ENCODE peak calls at places on chromosomes 4 and X, in seven cellular contexts. G is A549, L is stomach, T is ovary, W is H1, S is transverse colon, M is esophagus muscularis mucosa. D is an unnamed sample.

GRCh38 chrX:23756165-23756564 is 13.1 kb upstream of the ACOT9 start:
- DNase-seq in G (peak; percentile 73), L (peak; percentile 63), T (no peak), W (peak; percentile 61), S (peak; percentile 70), M (no peak), D (peak; percentile 63)

GRCh38 chr4:120850048-120850599 is 72.4 kb downstream of the PRDM5 start:
- DNase-seq in G (no peak), L (no peak), T (no peak), W (no peak), S (no peak), M (no peak), D (no peak)

GRCh38 chr4:29762151-29762550 is 958.0 kb upstream of the PCDH7 start:
- DNase-seq in G (no peak), L (no peak), T (no peak), W (no peak), S (no peak), M (no peak), D (no peak)

GRCh38 chrX:6005856-6006255 is 222.8 kb downstream of the NLGN4X start:
- DNase-seq in G (no peak), L (no peak), T (no peak), W (no peak), S (no peak), M (no peak), D (no peak)

GRCh38 chr4:168674077-168674747 is 177.4 kb downstream of the PALLD start:
- DNase-seq in G (peak; percentile 18), L (no peak), T (no peak), W (no peak), S (no peak), M (no peak), D (no peak)

GRCh38 chr4:30716158-30716557 is 4.0 kb upstream of the PCDH7 start:
- DNase-seq in G (peak; percentile 14), L (no peak), T (no peak), W (no peak), S (no peak), M (no peak), D (no peak)

GRCh38 chrX:34300871-34301270 is 168.8 kb upstream of the FAM47A start:
- DNase-seq in G (peak; percentile 53), L (no peak), T (no peak), W (no peak), S (no peak), M (no peak), D (no peak)

GRCh38 chr4:168499241-168499640 is 2.4 kb downstream of the PALLD start:
- DNase-seq in G (no peak), L (no peak), T (no peak), W (no peak), S (no peak), M (peak; percentile 4), D (no peak)

GRCh38 chrX:1421433-1422134 is 29.7 kb upstream of the SLC25A6 start:
- DNase-seq in G (peak; percentile 64), L (no peak), T (peak; percentile 26), W (no peak), S (no peak), M (no peak), D (no peak)

GRCh38 chrX:63784902-63785692 is at the start of gene ARHGEF9:
- DNase-seq in G (no peak), L (peak; percentile 26), T (peak; percentile 65), W (peak; percentile 71), S (peak; percentile 16), M (no peak), D (peak; percentile 4)

GRCh38 chrX:1885116-1885515 is 270.3 kb downstream of the ASMT start:
- DNase-seq in G (no peak), L (no peak), T (no peak), W (no peak), S (no peak), M (no peak), D (no peak)

GRCh38 chr4:86935833-86936721 is 1.3 kb downstream of the AFF1 start:
- DNase-seq in G (peak; percentile 82), L (peak; percentile 68), T (peak; percentile 54), W (peak; percentile 73), S (peak; percentile 87), M (peak; percentile 95), D (peak; percentile 15)

GRCh38 chr4:140083320-140083719 is 70.7 kb downstream of the MAML3 start:
- DNase-seq in G (no peak), L (no peak), T (no peak), W (no peak), S (no peak), M (no peak), D (no peak)

GRCh38 chr4:151325320-151326246 is at the start of gene SH3D19:
- DNase-seq in G (peak; percentile 84), L (peak; percentile 75), T (peak; percentile 81), W (peak; percentile 75), S (peak; percentile 88), M (peak; percentile 93), D (peak; percentile 23)

GRCh38 chr4:19850909-19851308 is 400.8 kb upstream of the SLIT2 start:
- DNase-seq in G (peak; percentile 1), L (no peak), T (no peak), W (no peak), S (no peak), M (no peak), D (no peak)

GRCh38 chr4:48557478-48557877 is 67.4 kb downstream of the ZAR1 start:
- DNase-seq in G (peak; percentile 28), L (no peak), T (no peak), W (no peak), S (no peak), M (no peak), D (no peak)

GRCh38 chrX:141176586-141177451 is at the start of gene LDOC1:
- DNase-seq in G (peak; percentile 90), L (peak; percentile 73), T (peak; percentile 89), W (peak; percentile 86), S (peak; percentile 59), M (peak; percentile 92), D (peak; percentile 56)

GRCh38 chrX:20362268-20363002 is 95.7 kb upstream of the RPS6KA3 start:
- DNase-seq in G (peak; percentile 95), L (no peak), T (no peak), W (no peak), S (no peak), M (no peak), D (no peak)

GRCh38 chr4:185099024-185099682 is 43.9 kb upstream of the SLC25A4 start:
- DNase-seq in G (no peak), L (no peak), T (no peak), W (no peak), S (no peak), M (no peak), D (no peak)

GRCh38 chr4:104989363-104989762 is 157.3 kb upstream of the TET2 start:
- DNase-seq in G (no peak), L (no peak), T (no peak), W (no peak), S (no peak), M (no peak), D (no peak)

GRCh38 chr4:182179105-182179504 is 64.1 kb upstream of the TENM3 start:
- DNase-seq in G (no peak), L (no peak), T (no peak), W (no peak), S (no peak), M (no peak), D (no peak)

GRCh38 chr4:19300213-19300612 is 951.5 kb upstream of the SLIT2 start:
- DNase-seq in G (no peak), L (no peak), T (no peak), W (no peak), S (no peak), M (no peak), D (no peak)

GRCh38 chr4:184529283-184529682 is 54.9 kb upstream of the IRF2 start:
- DNase-seq in G (no peak), L (no peak), T (no peak), W (no peak), S (no peak), M (peak; percentile 39), D (no peak)

GRCh38 chrX:112967341-112967740 is 126.7 kb upstream of the AMOT start:
- DNase-seq in G (no peak), L (no peak), T (no peak), W (no peak), S (no peak), M (no peak), D (no peak)

GRCh38 chrX:21813612-21814368 is 25.6 kb upstream of the MBTPS2 start:
- DNase-seq in G (no peak), L (no peak), T (no peak), W (no peak), S (no peak), M (no peak), D (no peak)

GRCh38 chr4:126564283-126564854 is 1068.4 kb upstream of the INTU start:
- DNase-seq in G (no peak), L (no peak), T (no peak), W (no peak), S (no peak), M (no peak), D (no peak)
- TF ChIP-seq EP300 in G (no peak), L (no peak), T (no peak), W (no peak), S (no peak), M (no peak), D (no peak)

GRCh38 chrX:40012039-40012799 is 85.5 kb downstream of the BCOR start:
- DNase-seq in G (no peak), L (peak; percentile 45), T (peak; percentile 67), W (peak; percentile 50), S (peak; percentile 26), M (no peak), D (no peak)
- H3K4me3 ChIP-seq in G (no peak overlapping the region), L (peak overlapping the region; percentile 55), T (peak overlapping the region; percentile 49), W (peak overlapping the region; percentile 15), S (peak overlapping the region; percentile 50), M (peak overlapping the region; percentile 70), D (peak overlapping the region; percentile 58)

DNA sequence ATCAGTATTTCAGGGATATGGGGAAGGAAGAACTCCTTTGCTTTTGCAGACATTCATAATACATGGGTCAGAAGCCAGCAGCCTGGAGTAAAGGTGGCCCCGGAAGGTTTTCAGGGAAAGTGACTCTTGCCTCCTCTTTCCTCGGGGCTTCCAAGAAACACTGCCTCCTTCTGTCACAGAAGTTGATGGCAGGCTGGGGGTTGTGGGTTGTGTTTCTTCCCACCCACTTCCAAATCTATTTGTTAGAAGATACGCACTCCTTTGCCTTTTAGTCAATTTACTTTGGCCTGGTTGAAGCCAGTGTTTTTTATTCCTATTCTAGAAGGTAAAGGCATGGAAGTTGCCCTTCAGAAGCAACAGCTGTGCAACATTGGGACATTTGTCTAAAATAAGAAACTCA is 19.7 kb downstream of the KIT start:
- DNase-seq in G (no peak), L (no peak), T (no peak), W (no peak), S (no peak), M (no peak), D (no peak)
- TF ChIP-seq CTCF in G (no peak), L (no peak), T (no peak), W (peak; percentile 38), S (no peak), M (no peak), D (no peak)

GRCh38 chr4:112083587-112084347 is 61.5 kb upstream of the FAM241A start:
- DNase-seq in G (peak; percentile 56), L (no peak), T (no peak), W (no peak), S (no peak), M (no peak), D (no peak)

GRCh38 chr4:112086036-112086434 is 59.2 kb upstream of the FAM241A start:
- DNase-seq in G (no peak), L (no peak), T (no peak), W (no peak), S (no peak), M (no peak), D (no peak)

GRCh38 chr4:112077743-112078142 is 67.5 kb upstream of the FAM241A start:
- DNase-seq in G (no peak), L (no peak), T (no peak), W (no peak), S (no peak), M (no peak), D (no peak)

GRCh38 chr4:112085156-112086035 is 59.9 kb upstream of the FAM241A start:
- DNase-seq in G (peak; percentile 12), L (no peak), T (no peak), W (no peak), S (no peak), M (no peak), D (no peak)

GRCh38 chr4:112082954-112083586 is 62.2 kb upstream of the FAM241A start:
- DNase-seq in G (peak; percentile 90), L (no peak), T (no peak), W (no peak), S (no peak), M (no peak), D (no peak)
- TF ChIP-seq EP300 in G (no peak), L (no peak), T (no peak), W (no peak), S (no peak), M (no peak), D (peak; percentile 65)